ENCODE peak calls at places on chromosome 4, in six cellular contexts. T, W, C, D, G and M are unnamed samples.

GRCh38 chr4:80266902-80267380 is 477 bp downstream of the FGF5 start:
- DNase-seq in T (no peak), W (no peak), C (peak), D (no peak), G (no peak), M (no peak)

GRCh38 chr4:3198906-3199305 is 50.1 kb upstream of the MSANTD1 start:
- DNase-seq in T (no peak), W (no peak), C (no peak), D (no peak), G (no peak), M (no peak)

GRCh38 chr4:113112341-113112978 is 63.0 kb downstream of the ANK2 start:
- DNase-seq in T (no peak), W (no peak), C (no peak), D (no peak), G (no peak), M (no peak)

GRCh38 chr4:148203056-148203898 is 238.9 kb downstream of the NR3C2 start:
- DNase-seq in T (no peak), W (peak), C (no peak), D (no peak), G (no peak), M (no peak)

GRCh38 chr4:30825008-30825765 is 105.0 kb downstream of the PCDH7 start:
- DNase-seq in T (no peak), W (no peak), C (no peak), D (no peak), G (no peak), M (no peak)

GRCh38 chr4:77047037-77047436 is 28.8 kb downstream of the CCNI start:
- DNase-seq in T (no peak), W (no peak), C (no peak), D (no peak), G (peak), M (no peak)

GRCh38 chr4:29005838-29006237 is 1714.3 kb upstream of the PCDH7 start:
- DNase-seq in T (no peak), W (no peak), C (no peak), D (no peak), G (no peak), M (no peak)

GRCh38 chr4:109026588-109026987 is 263.7 kb upstream of the ETNPPL start:
- DNase-seq in T (no peak), W (no peak), C (no peak), D (no peak), G (no peak), M (no peak)

GRCh38 chr4:80608285-80608980 is 272.9 kb downstream of the CFAP299 start:
- DNase-seq in T (no peak), W (no peak), C (no peak), D (no peak), G (no peak), M (no peak)

GRCh38 chr4:110823251-110823650 is 200.4 kb upstream of the PITX2 start:
- DNase-seq in T (no peak), W (no peak), C (no peak), D (no peak), G (no peak), M (no peak)

GRCh38 chr4:38322709-38323108 is 341.3 kb upstream of the KLF3 start:
- DNase-seq in T (no peak), W (peak), C (no peak), D (no peak), G (no peak), M (no peak)

GRCh38 chr4:47215759-47216158 is 184.4 kb downstream of the GABRB1 start:
- DNase-seq in T (no peak), W (no peak), C (no peak), D (no peak), G (no peak), M (no peak)

GRCh38 chr4:43680416-43680815 is 768.2 kb downstream of the KCTD8 start:
- DNase-seq in T (no peak), W (no peak), C (no peak), D (no peak), G (no peak), M (no peak)

GRCh38 chr4:142567199-142567598 is 278.9 kb downstream of the INPP4B start:
- DNase-seq in T (no peak), W (no peak), C (no peak), D (no peak), G (peak), M (no peak)

GRCh38 chr4:144591401-144591800 is 54.6 kb upstream of the HHIP start:
- DNase-seq in T (no peak), W (no peak), C (no peak), D (no peak), G (no peak), M (no peak)

GRCh38 chr4:7392438-7393374 is 42.0 kb downstream of the PSAPL1 start:
- DNase-seq in T (no peak), W (no peak), C (peak), D (no peak), G (no peak), M (no peak)
- TF ChIP-seq CTCF in T (no peak), W (no peak), C (no peak), D (no peak), G (no peak), M (no peak)

GRCh38 chr4:60683953-60684352 is 516.2 kb upstream of the ADGRL3 start:
- DNase-seq in T (no peak), W (no peak), C (no peak), D (no peak), G (no peak), M (no peak)
- TF ChIP-seq CTCF in T (no peak), W (no peak), C (no peak), D (no peak), G (no peak), M (no peak)

GRCh38 chr4:150974750-150975149 is 40.3 kb downstream of the LRBA start:
- DNase-seq in T (no peak), W (no peak), C (no peak), D (no peak), G (no peak), M (no peak)

GRCh38 chr4:150974251-150974640 is 40.8 kb downstream of the LRBA start:
- DNase-seq in T (no peak), W (no peak), C (no peak), D (no peak), G (no peak), M (no peak)

GRCh38 chr4:150973626-150974250 is 41.3 kb downstream of the LRBA start:
- DNase-seq in T (no peak), W (no peak), C (no peak), D (no peak), G (no peak), M (no peak)

GRCh38 chr4:150978738-150979575 is 36.1 kb downstream of the LRBA start:
- DNase-seq in T (no peak), W (no peak), C (no peak), D (no peak), G (no peak), M (no peak)

GRCh38 chr4:150976478-150977118 is 38.5 kb downstream of the LRBA start:
- DNase-seq in T (no peak), W (no peak), C (no peak), D (no peak), G (no peak), M (no peak)
- TF ChIP-seq CTCF in T (no peak), W (no peak), C (peak), D (no peak), G (no peak), M (no peak)

GRCh38 chr4:16617416-16617815 is 281.0 kb downstream of the LDB2 start:
- DNase-seq in T (no peak), W (no peak), C (no peak), D (no peak), G (no peak), M (no peak)
- TF ChIP-seq CTCF in T (no peak), W (no peak), C (no peak), D (no peak), G (no peak), M (no peak)

GRCh38 chr4:23934223-23934622 is 44.4 kb upstream of the PPARGC1A start:
- DNase-seq in T (no peak), W (no peak), C (no peak), D (no peak), G (no peak), M (no peak)
- TF ChIP-seq CTCF in T (no peak), W (no peak), C (no peak), D (no peak), G (no peak), M (no peak)

DNA sequence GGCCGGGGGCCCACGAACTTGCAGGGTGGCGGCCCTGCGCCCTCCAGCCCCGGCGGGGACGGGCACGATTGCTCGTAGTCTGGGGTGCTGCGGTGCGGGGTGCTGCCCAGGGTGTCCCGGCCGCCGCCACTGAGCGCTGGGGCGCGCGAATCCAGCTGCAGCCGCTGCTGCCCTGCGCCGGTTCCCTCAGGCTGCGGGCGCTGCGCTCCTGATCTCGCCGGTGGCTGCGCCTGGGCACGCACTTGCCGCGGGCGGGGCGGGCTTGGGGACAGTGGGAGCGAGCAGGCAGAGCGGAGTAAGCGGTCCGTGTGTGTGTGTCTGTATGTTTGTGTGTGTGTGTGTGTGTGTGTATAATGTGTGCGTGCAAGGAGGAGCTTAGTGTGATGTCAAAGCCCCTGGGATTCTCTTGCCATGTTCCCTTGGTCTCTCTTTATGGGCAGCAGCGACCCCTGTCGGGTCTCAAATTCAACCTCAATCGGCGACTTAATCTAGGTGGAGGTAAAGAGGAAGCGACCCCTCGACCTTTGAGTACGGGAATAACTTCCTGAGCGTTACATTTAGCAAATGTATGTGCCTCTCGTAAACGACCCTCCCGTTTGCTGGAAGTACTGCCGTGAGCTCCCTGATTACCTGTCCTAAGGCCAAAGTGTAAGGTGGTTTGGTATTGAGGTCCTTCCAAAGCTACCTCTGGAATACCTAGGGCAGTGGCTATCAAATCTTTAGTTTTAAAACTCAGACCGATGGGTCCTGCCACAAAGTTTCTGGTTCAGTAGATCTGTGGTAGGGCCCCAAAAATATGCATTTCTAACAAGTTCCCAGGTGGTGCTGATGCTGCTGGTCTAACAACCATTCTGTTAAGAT is at the start of gene RNF150:
- DNase-seq in T (peak), W (peak), C (peak), D (peak), G (peak), M (peak)
- TF ChIP-seq CTCF in T (no peak), W (peak), C (peak), D (peak), G (peak), M (peak)

GRCh38 chr4:107046261-107046660 is 10.1 kb upstream of the DKK2 start:
- DNase-seq in T (no peak), W (no peak), C (no peak), D (no peak), G (no peak), M (no peak)

DNA sequence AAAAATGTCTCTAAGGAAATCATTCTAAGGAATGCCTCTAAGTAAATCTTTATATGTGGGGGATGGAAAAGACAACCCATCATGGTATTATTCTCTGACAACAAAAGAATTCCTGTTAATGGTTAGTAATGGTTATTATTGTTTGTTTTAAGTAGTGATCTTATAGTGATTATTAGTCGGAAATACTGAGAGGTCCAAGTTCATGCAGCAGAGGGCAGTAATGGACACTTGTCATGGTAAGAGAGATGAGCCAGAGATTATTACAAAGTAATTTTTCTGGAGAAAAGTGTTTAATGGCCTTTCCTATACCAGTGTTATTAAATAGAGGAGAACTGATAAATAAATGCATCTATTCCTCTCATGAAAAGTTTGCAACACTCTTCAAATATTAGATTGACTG is 8.1 kb upstream of the DKK2 start:
- DNase-seq in T (no peak), W (no peak), C (peak), D (no peak), G (no peak), M (no peak)
- TF ChIP-seq CTCF in T (no peak), W (no peak), C (peak), D (no peak), G (no peak), M (peak)

GRCh38 chr4:98092833-98093439 is 50.3 kb downstream of the STPG2 start:
- DNase-seq in T (no peak), W (no peak), C (no peak), D (no peak), G (no peak), M (no peak)
- TF ChIP-seq CTCF in T (no peak), W (no peak), C (peak), D (no peak), G (peak), M (peak)

DNA sequence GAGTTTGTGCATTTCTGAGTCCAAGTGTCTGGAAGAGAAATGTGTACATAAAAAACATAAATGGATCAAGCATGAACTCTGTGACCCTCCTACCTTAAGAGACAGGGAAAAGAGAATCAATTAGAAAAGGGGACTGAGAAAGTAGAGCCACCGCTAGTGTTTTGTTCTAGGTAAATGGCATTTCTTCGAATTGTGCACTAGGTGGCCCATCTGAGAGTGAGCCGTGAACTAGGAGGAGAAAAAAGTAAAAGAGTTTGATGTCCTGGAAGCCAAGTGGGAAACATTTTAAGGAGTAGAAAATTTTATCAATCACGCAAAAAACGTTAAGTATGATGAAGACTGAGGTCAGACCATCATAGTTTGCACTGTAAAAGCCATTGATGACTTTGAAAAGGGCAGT is 55.1 kb downstream of the NAF1 start:
- DNase-seq in T (no peak), W (no peak), C (no peak), D (no peak), G (no peak), M (no peak)
- TF ChIP-seq CTCF in T (no peak), W (no peak), C (peak), D (no peak), G (no peak), M (peak)